ENCODE peak calls at places on chromosomes 4 and X, in five cellular contexts. One of them, this sample, is unnamed.

GRCh38 chr4:143357161-143357845 is 20.6 kb downstream of the GAB1 start:
- DNase-seq in mesendoderm: no peak
- DNase-seq in mesenchymal stem cell: no peak
- DNase-seq in neuronal stem cell: no peak
- DNase-seq in H1: no peak
- DNase-seq in this sample: no peak

GRCh38 chr4:144579411-144580020 is 66.4 kb upstream of the HHIP start:
- DNase-seq in H1: no peak
- DNase-seq in neuronal stem cell: no peak
- DNase-seq in mesendoderm: no peak
- DNase-seq in mesenchymal stem cell: no peak
- DNase-seq in this sample: no peak

GRCh38 chr4:173530326-173531062 is 465 bp upstream of the HAND2 start:
- DNase-seq in mesenchymal stem cell: no peak
- DNase-seq in neuronal stem cell: no peak
- DNase-seq in mesendoderm: no peak
- DNase-seq in H1: no peak
- DNase-seq in this sample: no peak

GRCh38 chrX:19793471-19793870 is 93.9 kb downstream of the SH3KBP1 start:
- DNase-seq in neuronal stem cell: no peak
- DNase-seq in H1: no peak
- DNase-seq in mesendoderm: no peak
- DNase-seq in mesenchymal stem cell: no peak
- DNase-seq in this sample: no peak

GRCh38 chrX:153703036-153703370 is 15.3 kb downstream of the SLC6A8 start:
- DNase-seq in H1: no peak
- DNase-seq in mesendoderm: no peak
- DNase-seq in neuronal stem cell: no peak
- DNase-seq in mesenchymal stem cell: no peak
- DNase-seq in this sample: no peak

GRCh38 chr4:163395758-163396157 is 52.1 kb downstream of the NPY5R start:
- DNase-seq in H1: no peak
- DNase-seq in neuronal stem cell: no peak
- DNase-seq in mesenchymal stem cell: peak
- DNase-seq in mesendoderm: no peak
- DNase-seq in this sample: no peak

GRCh38 chr4:126495163-126495752 is 1137.5 kb upstream of the INTU start:
- DNase-seq in mesendoderm: no peak
- DNase-seq in mesenchymal stem cell: no peak
- DNase-seq in neuronal stem cell: no peak
- DNase-seq in H1: no peak
- DNase-seq in this sample: no peak

GRCh38 chr4:158111241-158111640 is 61.6 kb downstream of the GASK1B start:
- DNase-seq in mesenchymal stem cell: no peak
- DNase-seq in H1: no peak
- DNase-seq in mesendoderm: no peak
- DNase-seq in neuronal stem cell: no peak
- DNase-seq in this sample: no peak

DNA sequence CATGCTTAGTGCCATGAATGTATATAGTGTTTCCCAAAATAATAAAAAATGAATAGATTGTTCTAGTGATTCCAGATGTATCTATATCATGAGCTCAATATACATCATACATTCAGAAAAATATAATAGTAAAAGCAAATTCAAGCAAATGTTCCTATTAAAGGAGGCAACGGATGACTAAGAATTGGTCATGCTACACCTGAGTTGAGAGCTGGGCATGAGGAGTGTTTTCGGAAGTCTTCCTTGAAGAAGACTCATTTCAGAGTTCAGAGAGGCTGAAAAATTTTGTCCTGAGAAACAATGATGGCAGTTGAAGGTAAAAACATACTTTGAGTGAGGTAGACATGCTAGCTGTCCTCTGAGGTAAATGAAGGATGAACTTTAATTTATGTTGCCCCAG is 79.3 kb upstream of the IL1RAPL2 start:
- DNase-seq in neuronal stem cell: no peak
- DNase-seq in H1: no peak
- DNase-seq in mesenchymal stem cell: no peak
- DNase-seq in mesendoderm: no peak
- DNase-seq in this sample: no peak
- H2AK5ac ChIP-seq in neuronal stem cell: no peak
- H2AK5ac ChIP-seq in H1: no peak
- H2AK5ac ChIP-seq in mesenchymal stem cell: no peak
- H2AK5ac ChIP-seq in mesendoderm: no peak
- H2AK5ac ChIP-seq in this sample: no peak

DNA sequence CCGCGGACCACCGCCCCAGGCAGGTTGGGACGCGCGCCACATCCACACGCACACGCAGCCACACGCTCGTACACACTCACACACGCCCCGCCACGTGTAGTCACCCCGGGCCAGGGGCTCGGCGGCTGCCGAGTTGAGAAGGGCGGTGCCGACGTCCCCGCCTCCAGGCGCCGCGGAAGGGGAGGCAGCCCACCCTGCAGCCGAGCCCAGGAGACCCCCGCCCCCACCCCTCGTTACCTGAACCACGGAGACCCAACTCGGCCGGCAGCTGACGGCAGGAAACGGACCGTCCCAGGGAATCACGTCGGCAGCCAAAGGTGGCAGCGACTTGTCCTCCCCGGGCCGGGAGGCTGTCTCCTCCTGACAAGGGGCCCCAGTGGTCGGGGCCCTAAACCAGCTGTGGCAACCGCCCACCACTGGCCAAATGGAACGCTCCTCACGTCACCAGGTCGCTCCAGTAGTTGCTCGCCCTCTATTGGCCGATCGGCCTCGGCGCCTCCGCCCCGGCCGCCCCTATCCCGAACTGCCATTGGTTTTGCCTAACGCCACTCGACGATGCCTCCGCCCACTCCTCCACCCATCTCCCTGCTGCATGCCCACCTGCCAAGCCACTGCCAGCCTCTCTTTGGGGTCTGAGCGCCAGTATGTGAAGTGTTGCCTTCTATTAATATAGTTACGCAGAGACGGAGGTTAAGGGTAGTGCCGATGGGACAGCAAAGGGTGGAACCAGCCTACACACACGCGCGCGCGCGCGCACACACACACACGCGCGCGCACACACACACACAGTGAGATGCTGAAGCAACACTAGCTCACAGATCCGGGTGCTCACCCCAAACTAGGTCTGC is at the start of gene ZDHHC9:
- DNase-seq in mesendoderm: peak
- DNase-seq in neuronal stem cell: peak
- DNase-seq in H1: peak
- DNase-seq in mesenchymal stem cell: peak
- DNase-seq in this sample: peak
- H2AK5ac ChIP-seq in mesendoderm: no peak
- H2AK5ac ChIP-seq in neuronal stem cell: no peak
- H2AK5ac ChIP-seq in H1: no peak
- H2AK5ac ChIP-seq in mesenchymal stem cell: no peak
- H2AK5ac ChIP-seq in this sample: no peak

GRCh38 chr4:8523175-8523574 is 57.0 kb upstream of the GPR78 start:
- DNase-seq in neuronal stem cell: no peak
- DNase-seq in mesenchymal stem cell: no peak
- DNase-seq in H1: no peak
- DNase-seq in mesendoderm: no peak
- DNase-seq in this sample: no peak

GRCh38 chr4:8525383-8526120 is 54.6 kb upstream of the GPR78 start:
- DNase-seq in mesendoderm: no peak
- DNase-seq in mesenchymal stem cell: peak
- DNase-seq in neuronal stem cell: no peak
- DNase-seq in H1: no peak
- DNase-seq in this sample: no peak

GRCh38 chr4:8528713-8529112 is 51.5 kb upstream of the GPR78 start:
- DNase-seq in mesendoderm: no peak
- DNase-seq in mesenchymal stem cell: peak
- DNase-seq in neuronal stem cell: no peak
- DNase-seq in H1: no peak
- DNase-seq in this sample: no peak

GRCh38 chr4:8524595-8525382 is 55.4 kb upstream of the GPR78 start:
- DNase-seq in H1: no peak
- DNase-seq in mesendoderm: no peak
- DNase-seq in neuronal stem cell: no peak
- DNase-seq in mesenchymal stem cell: no peak
- DNase-seq in this sample: no peak

GRCh38 chr4:8526363-8526855 is 53.8 kb upstream of the GPR78 start:
- DNase-seq in H1: no peak
- DNase-seq in neuronal stem cell: no peak
- DNase-seq in mesenchymal stem cell: no peak
- DNase-seq in mesendoderm: no peak
- DNase-seq in this sample: no peak
- H2AK5ac ChIP-seq in H1: peak
- H2AK5ac ChIP-seq in neuronal stem cell: no peak
- H2AK5ac ChIP-seq in mesenchymal stem cell: peak
- H2AK5ac ChIP-seq in mesendoderm: no peak
- H2AK5ac ChIP-seq in this sample: no peak

GRCh38 chr4:140267576-140267975 is 105.9 kb upstream of the SCOC start:
- DNase-seq in neuronal stem cell: no peak
- DNase-seq in H1: no peak
- DNase-seq in mesenchymal stem cell: peak
- DNase-seq in mesendoderm: peak
- DNase-seq in this sample: peak
- H2AK5ac ChIP-seq in neuronal stem cell: no peak
- H2AK5ac ChIP-seq in H1: no peak
- H2AK5ac ChIP-seq in mesenchymal stem cell: peak
- H2AK5ac ChIP-seq in mesendoderm: no peak
- H2AK5ac ChIP-seq in this sample: no peak

GRCh38 chr4:134202557-134202956 is 968 bp upstream of the PABPC4L start:
- DNase-seq in mesenchymal stem cell: peak
- DNase-seq in neuronal stem cell: no peak
- DNase-seq in H1: no peak
- DNase-seq in mesendoderm: no peak
- DNase-seq in this sample: no peak
- H2AK5ac ChIP-seq in mesenchymal stem cell: no peak
- H2AK5ac ChIP-seq in neuronal stem cell: no peak
- H2AK5ac ChIP-seq in H1: no peak
- H2AK5ac ChIP-seq in mesendoderm: no peak
- H2AK5ac ChIP-seq in this sample: no peak

GRCh38 chr4:38753021-38753806 is 29.6 kb downstream of the TLR10 start:
- DNase-seq in H1: peak
- DNase-seq in neuronal stem cell: peak
- DNase-seq in mesendoderm: peak
- DNase-seq in mesenchymal stem cell: peak
- DNase-seq in this sample: peak
- H2AK5ac ChIP-seq in H1: peak
- H2AK5ac ChIP-seq in neuronal stem cell: no peak
- H2AK5ac ChIP-seq in mesendoderm: no peak
- H2AK5ac ChIP-seq in mesenchymal stem cell: peak
- H2AK5ac ChIP-seq in this sample: no peak

GRCh38 chrX:40087574-40088298 is 10.0 kb downstream of the BCOR start:
- DNase-seq in H1: no peak
- DNase-seq in mesendoderm: no peak
- DNase-seq in neuronal stem cell: no peak
- DNase-seq in mesenchymal stem cell: peak
- DNase-seq in this sample: no peak
- H2AK5ac ChIP-seq in H1: peak
- H2AK5ac ChIP-seq in mesendoderm: no peak
- H2AK5ac ChIP-seq in neuronal stem cell: no peak
- H2AK5ac ChIP-seq in mesenchymal stem cell: no peak
- H2AK5ac ChIP-seq in this sample: no peak

This sample was measured in H9.